ENCODE peak calls at places on chromosomes 16 and 17, in eight cellular contexts. U is heart right ventricle, S is breast epithelium, Q is mucosa of descending colon, F is pancreas, M is stomach, N is left ventricle myocardium inferior, W is iPS DF 6.9. I is an unnamed sample. For H3K36me3, the result is how much of the 10 kb centered on the place peaks cover.

GRCh38 chr16:87581867-87582220 is 20.5 kb upstream of the JPH3 start:
- DNase-seq in U (peak), S (no peak), Q (no peak), F (peak), M (peak), N (peak), W (no peak), I (peak)

GRCh38 chr17:77209330-77209748 is 68.6 kb downstream of the SEC14L1 start:
- DNase-seq in U (no peak), S (no peak), Q (peak), F (no peak), M (peak), N (no peak), W (no peak), I (no peak)

GRCh38 chr16:1792836-1793577 is 498 bp downstream of the IGFALS start:
- DNase-seq in U (peak), S (no peak), Q (peak), F (no peak), M (no peak), N (no peak), W (no peak), I (no peak)

GRCh38 chr17:61407211-61407911 is 7.7 kb downstream of the TBX2 start:
- DNase-seq in U (no peak), S (peak), Q (peak), F (no peak), M (no peak), N (no peak), W (no peak), I (no peak)

GRCh38 chr17:12898110-12898509 is 108.8 kb downstream of the ARHGAP44 start:
- DNase-seq in U (no peak), S (no peak), Q (no peak), F (no peak), M (no peak), N (no peak), W (no peak), I (no peak)

GRCh38 chr17:50645748-50646682 is 11.3 kb downstream of the ABCC3 start:
- DNase-seq in U (no peak), S (no peak), Q (peak), F (no peak), M (no peak), N (no peak), W (no peak), I (no peak)

GRCh38 chr16:20061132-20061531 is 12.6 kb downstream of the GPR139 start:
- DNase-seq in U (no peak), S (no peak), Q (no peak), F (no peak), M (no peak), N (no peak), W (no peak), I (no peak)

GRCh38 chr17:28975031-28975430 is 23.7 kb upstream of the PHF12 start:
- DNase-seq in U (no peak), S (no peak), Q (no peak), F (no peak), M (no peak), N (no peak), W (no peak), I (no peak)

GRCh38 chr16:86892509-86892908 is 314.2 kb downstream of the FOXL1 start:
- DNase-seq in U (no peak), S (no peak), Q (no peak), F (no peak), M (no peak), N (no peak), W (no peak), I (no peak)

GRCh38 chr17:38636054-38636453 is 30.3 kb upstream of the SRCIN1 start:
- DNase-seq in U (no peak), S (no peak), Q (no peak), F (no peak), M (no peak), N (no peak), W (no peak), I (no peak)

GRCh38 chr16:31093132-31093703 is 1.4 kb downstream of the VKORC1 start:
- DNase-seq in U (no peak), S (no peak), Q (no peak), F (no peak), M (no peak), N (no peak), W (no peak), I (peak)

GRCh38 chr17:30199600-30199999 is 35.9 kb downstream of the SLC6A4 start:
- DNase-seq in U (no peak), S (no peak), Q (no peak), F (no peak), M (no peak), N (no peak), W (no peak), I (no peak)

GRCh38 chr17:42536372-42537155 is 523 bp downstream of the NAGLU start:
- DNase-seq in U (peak), S (peak), Q (peak), F (peak), M (peak), N (peak), W (no peak), I (peak)

GRCh38 chr17:40364121-40364861 is at the start of gene GJD3:
- DNase-seq in U (peak), S (no peak), Q (no peak), F (no peak), M (no peak), N (no peak), W (no peak), I (peak)

GRCh38 chr17:73748521-73748920 is 104.3 kb upstream of the SDK2 start:
- DNase-seq in U (no peak), S (no peak), Q (no peak), F (no peak), M (no peak), N (no peak), W (no peak), I (no peak)

GRCh38 chr17:27494192-27495091 is 38.2 kb downstream of the KSR1 start:
- DNase-seq in U (peak), S (peak), Q (peak), F (peak), M (peak), N (peak), W (no peak), I (peak)

GRCh38 chr16:88630433-88630832 is 7.9 kb upstream of the IL17C start:
- DNase-seq in U (no peak), S (no peak), Q (no peak), F (no peak), M (no peak), N (no peak), W (no peak), I (no peak)

GRCh38 chr16:88631920-88632586 is 6.3 kb upstream of the IL17C start:
- DNase-seq in U (no peak), S (no peak), Q (peak), F (no peak), M (no peak), N (no peak), W (no peak), I (no peak)

GRCh38 chr16:88632587-88632930 is 5.8 kb upstream of the IL17C start:
- DNase-seq in U (no peak), S (no peak), Q (no peak), F (no peak), M (no peak), N (no peak), W (no peak), I (no peak)

GRCh38 chr16:88630941-88631340 is 7.4 kb upstream of the IL17C start:
- DNase-seq in U (no peak), S (no peak), Q (no peak), F (no peak), M (no peak), N (no peak), W (no peak), I (no peak)

GRCh38 chr16:88631384-88631783 is 7.0 kb upstream of the IL17C start:
- DNase-seq in U (peak), S (no peak), Q (no peak), F (no peak), M (no peak), N (peak), W (no peak), I (no peak)
- H3K36me3 ChIP-seq in U (under half), S (under half), Q (under half), F (under half), M (under half), N (half or more), W (under half), I (under half)

DNA sequence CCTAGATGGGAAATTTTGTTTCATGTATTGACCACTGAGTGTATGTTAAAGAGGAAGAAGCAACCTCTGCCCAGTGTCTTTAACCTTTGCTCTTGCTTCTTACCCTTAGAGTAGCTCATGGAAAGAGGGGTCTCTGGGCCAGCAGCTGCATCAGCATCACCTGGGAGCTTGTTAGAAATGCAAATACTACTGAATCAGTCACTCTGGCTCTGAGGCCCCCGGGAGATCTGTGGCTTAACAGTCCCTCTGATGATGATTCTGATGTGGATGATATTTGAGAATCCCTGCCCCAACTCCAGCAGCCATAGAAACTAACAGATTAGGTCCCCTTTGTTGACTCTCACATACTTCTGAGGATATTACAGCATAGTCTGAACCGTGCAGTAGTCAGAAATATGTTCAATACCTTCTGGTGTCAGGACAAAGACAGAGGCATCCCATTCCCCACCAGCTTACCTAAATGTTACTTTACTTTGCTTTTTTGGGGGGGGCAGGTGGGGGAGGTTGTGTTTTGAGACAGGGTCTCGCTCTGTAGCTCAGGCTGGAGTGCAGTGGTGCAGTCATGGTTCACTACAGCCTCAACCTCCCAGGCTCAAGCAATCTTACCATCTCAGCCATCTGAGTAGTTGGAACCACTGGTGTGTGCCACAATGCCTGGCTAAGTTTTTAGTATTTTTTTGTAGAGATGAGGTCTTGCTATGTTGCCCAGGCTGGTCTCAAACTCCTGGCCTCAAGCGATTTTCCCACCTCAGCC is 220.1 kb downstream of the CCDC182 start:
- DNase-seq in U (no peak), S (no peak), Q (no peak), F (no peak), M (no peak), N (no peak), W (no peak), I (no peak)
- H3K4me3 ChIP-seq in U (no peak), S (no peak), Q (no peak), F (no peak), M (no peak), N (no peak), W (no peak), I (no peak)

DNA sequence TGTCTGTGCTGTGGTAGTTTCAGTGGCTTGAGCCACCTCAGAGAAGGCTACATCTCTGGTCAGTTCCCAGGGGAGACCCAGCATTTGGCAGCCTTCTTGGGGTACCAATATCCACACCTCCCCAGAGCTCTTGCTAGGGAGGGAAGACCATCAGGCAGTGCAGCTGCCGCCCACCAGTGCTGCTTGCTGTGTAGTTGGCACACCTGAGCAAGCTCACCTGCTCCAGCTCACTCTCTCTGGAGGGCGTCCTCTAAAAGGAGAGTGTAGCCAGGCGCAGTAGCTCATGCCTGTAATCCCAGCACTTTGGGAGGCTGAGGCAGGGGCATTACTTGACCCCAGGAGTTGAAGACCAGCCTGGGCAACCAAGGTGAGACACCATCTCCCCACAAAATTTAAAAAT is 29.8 kb downstream of the CDIP1 start:
- DNase-seq in U (no peak), S (no peak), Q (no peak), F (no peak), M (no peak), N (no peak), W (no peak), I (no peak)
- H3K36me3 ChIP-seq in U (under half), S (under half), Q (under half), F (under half), M (half or more), N (half or more), W (under half), I (under half)

DNA sequence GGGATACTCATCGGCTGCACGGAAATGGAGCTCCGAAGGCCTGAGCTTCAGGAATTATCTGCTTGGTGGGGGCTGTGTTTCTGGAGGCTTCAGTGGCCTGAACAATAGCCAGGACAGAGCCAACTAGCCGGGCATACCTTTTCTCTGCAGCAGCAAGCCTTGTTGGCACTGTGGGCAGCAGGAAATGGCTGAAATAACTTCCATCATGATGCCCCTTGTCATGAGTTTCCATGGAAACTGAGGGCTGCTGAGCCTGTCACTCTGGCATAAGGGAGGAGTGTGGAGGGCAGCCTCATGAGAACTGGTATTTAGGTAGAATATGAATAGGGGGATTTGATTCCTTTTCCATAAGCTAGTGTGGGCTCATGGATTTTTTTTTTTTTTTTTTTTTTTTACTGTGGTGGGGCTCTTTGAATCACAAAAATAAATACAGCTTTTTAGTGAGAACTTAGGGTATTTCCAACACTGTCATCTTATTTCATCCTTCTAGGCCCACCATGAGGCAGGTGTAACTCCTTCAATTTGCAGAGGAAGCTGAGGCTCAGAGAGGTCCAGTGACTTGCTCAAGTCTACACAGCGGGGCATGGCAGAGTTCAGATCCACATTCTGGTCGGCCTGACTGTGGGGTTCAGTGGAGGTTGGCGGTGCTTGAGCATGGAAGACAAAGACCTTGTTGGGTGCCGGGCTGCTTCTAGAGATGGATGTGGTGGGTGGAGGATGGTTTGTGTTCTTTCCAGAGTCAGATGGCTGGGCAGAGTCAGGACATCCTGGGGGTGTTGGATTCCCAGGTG is 39.6 kb downstream of the PLCG2 start:
- DNase-seq in U (no peak), S (no peak), Q (no peak), F (no peak), M (no peak), N (no peak), W (no peak), I (no peak)
- H3K4me3 ChIP-seq in U (no peak), S (no peak), Q (no peak), F (no peak), M (no peak), N (no peak), W (no peak), I (no peak)

DNA sequence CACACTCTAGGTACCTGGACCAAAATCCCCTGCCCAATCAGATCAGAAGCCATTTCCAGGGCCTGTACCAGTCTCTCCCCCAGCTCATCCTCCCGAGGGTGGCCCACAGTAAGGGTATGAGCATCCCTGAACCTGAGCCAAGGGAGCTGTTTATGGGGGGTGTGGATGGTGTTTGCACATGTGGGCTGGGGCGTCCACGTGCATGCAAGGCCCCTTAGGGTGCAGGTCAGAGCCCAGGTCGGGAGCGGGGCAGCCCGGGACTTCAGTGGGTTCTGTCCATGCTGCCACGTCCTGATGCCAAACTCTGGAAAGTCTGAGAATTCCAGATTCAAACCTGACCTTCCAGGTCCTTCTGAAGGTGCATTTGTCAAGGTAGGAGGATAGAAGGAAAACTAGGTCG is 9.8 kb downstream of the MILR1 start:
- DNase-seq in U (no peak), S (no peak), Q (no peak), F (no peak), M (no peak), N (no peak), W (no peak), I (no peak)
- H3K36me3 ChIP-seq in U (under half), S (under half), Q (under half), F (under half), M (under half), N (under half), W (under half), I (under half)

GRCh38 chr17:3590231-3590630 is 19.0 kb downstream of the TRPV1 start:
- DNase-seq in U (no peak), S (no peak), Q (no peak), F (no peak), M (no peak), N (no peak), W (no peak), I (no peak)
- H3K4me3 ChIP-seq in U (no peak), S (no peak), Q (no peak), F (no peak), M (no peak), N (no peak), W (no peak), I (no peak)

GRCh38 chr17:48571024-48571818 is 6.9 kb downstream of the HOXB4 start:
- DNase-seq in U (no peak), S (no peak), Q (no peak), F (no peak), M (no peak), N (no peak), W (no peak), I (no peak)
- H3K36me3 ChIP-seq in U (under half), S (under half), Q (under half), F (under half), M (under half), N (under half), W (under half), I (under half)

I was measured in Caco-2.